ENCODE peak calls at places on chromosome 3, in five cellular contexts. One of them, this sample, is unnamed.

GRCh38 chr3:64995857-64996564 is 308.2 kb upstream of the ADAMTS9 start:
- DNase-seq in breast epithelium: no peak
- DNase-seq in amniotic stem cell: no peak
- DNase-seq in RPMI7951: no peak
- DNase-seq in activated B cell treated with CpG ODN at 0.5 μM for 24 hours: no peak
- DNase-seq in this sample: no peak

GRCh38 chr3:158703566-158703965 is 28.7 kb downstream of the RARRES1 start:
- DNase-seq in breast epithelium: no peak
- DNase-seq in RPMI7951: no peak
- DNase-seq in activated B cell treated with CpG ODN at 0.5 μM for 24 hours: no peak
- DNase-seq in amniotic stem cell: no peak
- DNase-seq in this sample: peak

GRCh38 chr3:182240474-182240873 is 528.7 kb downstream of the SOX2 start:
- DNase-seq in breast epithelium: no peak
- DNase-seq in amniotic stem cell: no peak
- DNase-seq in activated B cell treated with CpG ODN at 0.5 μM for 24 hours: no peak
- DNase-seq in RPMI7951: no peak
- DNase-seq in this sample: no peak

GRCh38 chr3:177282028-177282655 is 84.9 kb upstream of the TBL1XR1 start:
- DNase-seq in RPMI7951: no peak
- DNase-seq in breast epithelium: no peak
- DNase-seq in activated B cell treated with CpG ODN at 0.5 μM for 24 hours: no peak
- DNase-seq in amniotic stem cell: no peak
- DNase-seq in this sample: no peak

GRCh38 chr3:184765730-184766074 is 46.3 kb upstream of the VPS8 start:
- DNase-seq in activated B cell treated with CpG ODN at 0.5 μM for 24 hours: no peak
- DNase-seq in RPMI7951: no peak
- DNase-seq in amniotic stem cell: no peak
- DNase-seq in breast epithelium: no peak
- DNase-seq in this sample: no peak

GRCh38 chr3:142886938-142887337 is 1.9 kb downstream of the PCOLCE2 start:
- DNase-seq in RPMI7951: peak
- DNase-seq in amniotic stem cell: no peak
- DNase-seq in activated B cell treated with CpG ODN at 0.5 μM for 24 hours: no peak
- DNase-seq in breast epithelium: no peak
- DNase-seq in this sample: peak

GRCh38 chr3:18424213-18424861 is 802 bp downstream of the SATB1 start:
- DNase-seq in activated B cell treated with CpG ODN at 0.5 μM for 24 hours: peak
- DNase-seq in amniotic stem cell: no peak
- DNase-seq in RPMI7951: no peak
- DNase-seq in breast epithelium: no peak
- DNase-seq in this sample: no peak

GRCh38 chr3:123275691-123276090 is 73.9 kb downstream of the SEC22A start:
- DNase-seq in breast epithelium: no peak
- DNase-seq in RPMI7951: no peak
- DNase-seq in activated B cell treated with CpG ODN at 0.5 μM for 24 hours: no peak
- DNase-seq in amniotic stem cell: no peak
- DNase-seq in this sample: no peak

GRCh38 chr3:64195786-64196185 is 29.5 kb downstream of the PRICKLE2 start:
- DNase-seq in activated B cell treated with CpG ODN at 0.5 μM for 24 hours: no peak
- DNase-seq in breast epithelium: no peak
- DNase-seq in amniotic stem cell: no peak
- DNase-seq in RPMI7951: no peak
- DNase-seq in this sample: no peak

GRCh38 chr3:50126287-50127211 is 28.6 kb upstream of the SEMA3F start:
- DNase-seq in breast epithelium: no peak
- DNase-seq in amniotic stem cell: no peak
- DNase-seq in activated B cell treated with CpG ODN at 0.5 μM for 24 hours: no peak
- DNase-seq in RPMI7951: peak
- DNase-seq in this sample: peak

GRCh38 chr3:123158330-123158729 is 43.4 kb upstream of the SEC22A start:
- DNase-seq in activated B cell treated with CpG ODN at 0.5 μM for 24 hours: no peak
- DNase-seq in amniotic stem cell: no peak
- DNase-seq in breast epithelium: no peak
- DNase-seq in RPMI7951: no peak
- DNase-seq in this sample: no peak

GRCh38 chr3:195065142-195065863 is 205.7 kb downstream of the XXYLT1 start:
- DNase-seq in RPMI7951: no peak
- DNase-seq in activated B cell treated with CpG ODN at 0.5 μM for 24 hours: no peak
- DNase-seq in amniotic stem cell: no peak
- DNase-seq in breast epithelium: no peak
- DNase-seq in this sample: no peak

GRCh38 chr3:11549580-11550140 is 94.1 kb downstream of the VGLL4 start:
- DNase-seq in activated B cell treated with CpG ODN at 0.5 μM for 24 hours: no peak
- DNase-seq in breast epithelium: no peak
- DNase-seq in RPMI7951: no peak
- DNase-seq in amniotic stem cell: no peak
- DNase-seq in this sample: no peak

GRCh38 chr3:191336833-191337232 is 6.5 kb upstream of the UTS2B start:
- DNase-seq in amniotic stem cell: no peak
- DNase-seq in activated B cell treated with CpG ODN at 0.5 μM for 24 hours: no peak
- DNase-seq in breast epithelium: no peak
- DNase-seq in RPMI7951: no peak
- DNase-seq in this sample: no peak

GRCh38 chr3:172179680-172180399 is 140.5 kb downstream of the FNDC3B start:
- DNase-seq in RPMI7951: no peak
- DNase-seq in amniotic stem cell: no peak
- DNase-seq in activated B cell treated with CpG ODN at 0.5 μM for 24 hours: no peak
- DNase-seq in breast epithelium: no peak
- DNase-seq in this sample: no peak

GRCh38 chr3:58062469-58062868 is 54.2 kb downstream of the FLNB start:
- DNase-seq in activated B cell treated with CpG ODN at 0.5 μM for 24 hours: no peak
- DNase-seq in RPMI7951: peak
- DNase-seq in amniotic stem cell: no peak
- DNase-seq in breast epithelium: no peak
- DNase-seq in this sample: no peak

GRCh38 chr3:194739498-194740284 is 54.0 kb downstream of the FAM43A start:
- DNase-seq in RPMI7951: peak
- DNase-seq in breast epithelium: no peak
- DNase-seq in activated B cell treated with CpG ODN at 0.5 μM for 24 hours: no peak
- DNase-seq in amniotic stem cell: no peak
- DNase-seq in this sample: peak

GRCh38 chr3:50050361-50050760 is 38.4 kb upstream of the RBM5 start:
- DNase-seq in activated B cell treated with CpG ODN at 0.5 μM for 24 hours: no peak
- DNase-seq in RPMI7951: peak
- DNase-seq in amniotic stem cell: peak
- DNase-seq in breast epithelium: no peak
- DNase-seq in this sample: no peak

GRCh38 chr3:46212101-46212500 is 4.0 kb upstream of the CCR1 start:
- DNase-seq in amniotic stem cell: no peak
- DNase-seq in activated B cell treated with CpG ODN at 0.5 μM for 24 hours: no peak
- DNase-seq in RPMI7951: no peak
- DNase-seq in breast epithelium: no peak
- DNase-seq in this sample: no peak

GRCh38 chr3:192812736-192813383 is 85.5 kb upstream of the FGF12 start:
- DNase-seq in activated B cell treated with CpG ODN at 0.5 μM for 24 hours: no peak
- DNase-seq in breast epithelium: no peak
- DNase-seq in RPMI7951: peak
- DNase-seq in amniotic stem cell: peak
- DNase-seq in this sample: peak

GRCh38 chr3:78908236-78908635 is 859.6 kb downstream of the ROBO1 start:
- DNase-seq in activated B cell treated with CpG ODN at 0.5 μM for 24 hours: no peak
- DNase-seq in amniotic stem cell: no peak
- DNase-seq in RPMI7951: peak
- DNase-seq in breast epithelium: no peak
- DNase-seq in this sample: peak

GRCh38 chr3:34157491-34157890 is 359.1 kb downstream of the PDCD6IP start:
- DNase-seq in RPMI7951: no peak
- DNase-seq in activated B cell treated with CpG ODN at 0.5 μM for 24 hours: no peak
- DNase-seq in breast epithelium: no peak
- DNase-seq in amniotic stem cell: no peak
- DNase-seq in this sample: no peak

GRCh38 chr3:55823001-55823400 is 335.9 kb upstream of the WNT5A start:
- DNase-seq in amniotic stem cell: no peak
- DNase-seq in breast epithelium: no peak
- DNase-seq in RPMI7951: no peak
- DNase-seq in activated B cell treated with CpG ODN at 0.5 μM for 24 hours: no peak
- DNase-seq in this sample: no peak

GRCh38 chr3:119177321-119177720 is 3.9 kb downstream of the UPK1B start:
- DNase-seq in RPMI7951: no peak
- DNase-seq in breast epithelium: no peak
- DNase-seq in activated B cell treated with CpG ODN at 0.5 μM for 24 hours: no peak
- DNase-seq in amniotic stem cell: no peak
- DNase-seq in this sample: no peak

GRCh38 chr3:127771746-127772145 is 50.6 kb downstream of the MGLL start:
- DNase-seq in activated B cell treated with CpG ODN at 0.5 μM for 24 hours: no peak
- DNase-seq in amniotic stem cell: no peak
- DNase-seq in breast epithelium: no peak
- DNase-seq in RPMI7951: no peak
- DNase-seq in this sample: no peak

GRCh38 chr3:151919446-151919845 is 46.0 kb downstream of the SUCNR1 start:
- DNase-seq in breast epithelium: no peak
- DNase-seq in RPMI7951: no peak
- DNase-seq in amniotic stem cell: no peak
- DNase-seq in activated B cell treated with CpG ODN at 0.5 μM for 24 hours: no peak
- DNase-seq in this sample: no peak

GRCh38 chr3:42501681-42502428 is 588 bp upstream of the VIPR1 start:
- DNase-seq in RPMI7951: peak
- DNase-seq in activated B cell treated with CpG ODN at 0.5 μM for 24 hours: peak
- DNase-seq in breast epithelium: peak
- DNase-seq in amniotic stem cell: no peak
- DNase-seq in this sample: peak

GRCh38 chr3:46845397-46845859 is 17.8 kb downstream of the MYL3 start:
- DNase-seq in breast epithelium: peak
- DNase-seq in RPMI7951: peak
- DNase-seq in activated B cell treated with CpG ODN at 0.5 μM for 24 hours: no peak
- DNase-seq in amniotic stem cell: peak
- DNase-seq in this sample: peak

GRCh38 chr3:97815149-97815917 is 6.5 kb upstream of the CRYBG3 start:
- DNase-seq in activated B cell treated with CpG ODN at 0.5 μM for 24 hours: no peak
- DNase-seq in breast epithelium: no peak
- DNase-seq in amniotic stem cell: no peak
- DNase-seq in RPMI7951: peak
- DNase-seq in this sample: no peak

GRCh38 chr3:132911741-132912415 is 126.3 kb upstream of the TMEM108 start:
- DNase-seq in activated B cell treated with CpG ODN at 0.5 μM for 24 hours: no peak
- DNase-seq in RPMI7951: peak
- DNase-seq in amniotic stem cell: no peak
- DNase-seq in breast epithelium: no peak
- DNase-seq in this sample: peak

GRCh38 chr3:18771931-18772330 is 346.8 kb upstream of the SATB1 start:
- DNase-seq in activated B cell treated with CpG ODN at 0.5 μM for 24 hours: no peak
- DNase-seq in amniotic stem cell: no peak
- DNase-seq in RPMI7951: no peak
- DNase-seq in breast epithelium: no peak
- DNase-seq in this sample: no peak

GRCh38 chr3:185149591-185149990 is 3.3 kb downstream of the C3orf70 start:
- DNase-seq in activated B cell treated with CpG ODN at 0.5 μM for 24 hours: no peak
- DNase-seq in breast epithelium: no peak
- DNase-seq in RPMI7951: no peak
- DNase-seq in amniotic stem cell: no peak
- DNase-seq in this sample: no peak